ENCODE peak calls at places on chromosomes 12 and 14, in five cellular contexts. Z is HFFc6, T is erythroblast, X is AML-193, Y is AG08395. A is an unnamed sample.

GRCh38 chr12:68745376-68745903 is 536 bp upstream of the SLC35E3 start:
- DNase-seq in Z (no peak), T (no peak), X (no peak), Y (no peak), A (no peak)

GRCh38 chr14:29773990-29774389 is 153.7 kb downstream of the PRKD1 start:
- DNase-seq in Z (no peak), T (no peak), X (no peak), Y (no peak), A (no peak)

GRCh38 chr14:54683882-54684794 is 117.2 kb downstream of the SAMD4A start:
- DNase-seq in Z (peak), T (no peak), X (no peak), Y (peak), A (no peak)

GRCh38 chr12:106632797-106633450 is 50.1 kb downstream of the RFX4 start:
- DNase-seq in Z (no peak), T (no peak), X (no peak), Y (no peak), A (no peak)

GRCh38 chr14:36301159-36301558 is 19.3 kb downstream of the MBIP start:
- DNase-seq in Z (no peak), T (no peak), X (no peak), Y (no peak), A (no peak)

GRCh38 chr12:19833775-19834501 is 394.6 kb downstream of the AEBP2 start:
- DNase-seq in Z (no peak), T (no peak), X (no peak), Y (no peak), A (no peak)

GRCh38 chr14:101456246-101457159 is 104.8 kb upstream of the DIO3 start:
- DNase-seq in Z (no peak), T (no peak), X (no peak), Y (no peak), A (no peak)

GRCh38 chr14:68576496-68577244 is 216.2 kb downstream of the ZFP36L1 start:
- DNase-seq in Z (peak), T (no peak), X (no peak), Y (peak), A (no peak)

GRCh38 chr12:111927346-111927745 is 85.3 kb downstream of the MAPKAPK5 start:
- DNase-seq in Z (no peak), T (no peak), X (no peak), Y (no peak), A (no peak)

GRCh38 chr14:68000516-68000915 is 180.9 kb downstream of the RAD51B start:
- DNase-seq in Z (no peak), T (no peak), X (no peak), Y (no peak), A (no peak)

GRCh38 chr12:84763112-84763511 is 149.5 kb downstream of the SLC6A15 start:
- DNase-seq in Z (peak), T (no peak), X (no peak), Y (peak), A (no peak)

GRCh38 chr14:91328313-91329050 is 84.0 kb upstream of the GPR68 start:
- DNase-seq in Z (no peak), T (no peak), X (no peak), Y (no peak), A (no peak)

GRCh38 chr14:35046751-35047536 is 872 bp downstream of the FAM177A1 start:
- DNase-seq in Z (no peak), T (peak), X (peak), Y (peak), A (no peak)

GRCh38 chr14:55481769-55482168 is 41.4 kb upstream of the TBPL2 start:
- DNase-seq in Z (no peak), T (no peak), X (no peak), Y (no peak), A (no peak)

GRCh38 chr12:29158364-29158763 is 9.3 kb downstream of the FAR2 start:
- DNase-seq in Z (no peak), T (peak), X (peak), Y (no peak), A (no peak)

GRCh38 chr14:96683575-96684289 is 113.5 kb upstream of the VRK1 start:
- DNase-seq in Z (no peak), T (no peak), X (no peak), Y (no peak), A (no peak)

GRCh38 chr12:59780605-59781135 is 184.8 kb downstream of the SLC16A7 start:
- DNase-seq in Z (peak), T (peak), X (peak), Y (peak), A (no peak)

GRCh38 chr12:89353823-89354629 is 1.7 kb upstream of the DUSP6 start:
- DNase-seq in Z (peak), T (peak), X (peak), Y (peak), A (peak)

GRCh38 chr12:106493531-106493930 is 89.3 kb upstream of the RFX4 start:
- DNase-seq in Z (no peak), T (no peak), X (no peak), Y (no peak), A (no peak)

GRCh38 chr14:56216631-56217379 is 98.6 kb downstream of the PELI2 start:
- DNase-seq in Z (no peak), T (peak), X (peak), Y (no peak), A (no peak)

GRCh38 chr12:55718020-55718419 is 2.2 kb upstream of the RDH5 start:
- DNase-seq in Z (no peak), T (no peak), X (no peak), Y (no peak), A (no peak)

GRCh38 chr12:1917172-1918070 is 1.0 kb downstream of the CACNA2D4 start:
- DNase-seq in Z (no peak), T (peak), X (peak), Y (peak), A (no peak)

GRCh38 chr12:118103601-118104382 is at the start of gene VSIG10:
- DNase-seq in Z (peak), T (peak), X (peak), Y (peak), A (peak)

GRCh38 chr12:132238487-132239248 is 90.7 kb downstream of the GALNT9 start:
- DNase-seq in Z (no peak), T (no peak), X (no peak), Y (no peak), A (no peak)

GRCh38 chr12:46659844-46660243 is 166.0 kb downstream of the SLC38A4 start:
- DNase-seq in Z (no peak), T (no peak), X (peak), Y (no peak), A (no peak)

GRCh38 chr12:29113101-29113500 is 36.0 kb upstream of the FAR2 start:
- DNase-seq in Z (no peak), T (no peak), X (no peak), Y (no peak), A (no peak)

GRCh38 chr12:48285751-48286650 is 64.7 kb downstream of the ZNF641 start:
- DNase-seq in Z (no peak), T (no peak), X (no peak), Y (no peak), A (no peak)

GRCh38 chr12:104866286-104866685 is 91.8 kb downstream of the SLC41A2 start:
- DNase-seq in Z (peak), T (no peak), X (no peak), Y (peak), A (no peak)

GRCh38 chr14:94653321-94653720 is 41.1 kb downstream of the SERPINA3 start:
- DNase-seq in Z (no peak), T (no peak), X (no peak), Y (no peak), A (no peak)

GRCh38 chr14:65832431-65833253 is 420.1 kb downstream of the FUT8 start:
- DNase-seq in Z (no peak), T (no peak), X (no peak), Y (peak), A (no peak)

GRCh38 chr12:52093346-52093745 is 13.8 kb downstream of the SMIM41 start:
- DNase-seq in Z (no peak), T (no peak), X (no peak), Y (peak), A (no peak)

GRCh38 chr12:89883630-89884364 is 175.2 kb upstream of the ATP2B1 start:
- DNase-seq in Z (no peak), T (no peak), X (no peak), Y (no peak), A (no peak)

GRCh38 chr14:63470877-63471565 is 72.2 kb downstream of the PPP2R5E start:
- DNase-seq in Z (peak), T (peak), X (peak), Y (peak), A (no peak)

GRCh38 chr12:13680916-13681315 is 300.5 kb downstream of the GRIN2B start:
- DNase-seq in Z (no peak), T (no peak), X (no peak), Y (no peak), A (no peak)

GRCh38 chr12:9706081-9706685 is 26.7 kb downstream of the CLECL1 start:
- DNase-seq in Z (no peak), T (no peak), X (no peak), Y (no peak), A (no peak)

GRCh38 chr14:106347890-106348755 is 821.7 kb downstream of the TMEM121 start:
- DNase-seq in Z (no peak), T (no peak), X (no peak), Y (no peak), A (no peak)

GRCh38 chr12:132289356-132290202 is 39.8 kb downstream of the GALNT9 start:
- DNase-seq in Z (no peak), T (no peak), X (no peak), Y (no peak), A (no peak)

GRCh38 chr14:55097894-55098560 is 31.0 kb upstream of the LGALS3 start:
- DNase-seq in Z (no peak), T (peak), X (no peak), Y (no peak), A (peak)

GRCh38 chr14:55450124-55450523 is 9.7 kb upstream of the TBPL2 start:
- DNase-seq in Z (no peak), T (no peak), X (peak), Y (no peak), A (no peak)